ENCODE peak calls at places on chromosome 21, in nine cellular contexts. F is astrocyte; H is IMR-90; K is MCF 10A; M is CD8-positive, alpha-beta T cell; Q is WERI-Rb-1; O is BE2C; R is left lung; B is A549. A is an unnamed sample.

GRCh38 chr21:24428539-24429186 is 1178.6 kb downstream of the MRPL39 start:
- DNase-seq in R (no peak), Q (no peak), M (no peak), O (no peak), F (no peak), K (peak), B (no peak), H (no peak), A (no peak)

GRCh38 chr21:28865488-28866186 is 127.0 kb downstream of the LTN1 start:
- DNase-seq in M (no peak), R (no peak), Q (no peak), H (no peak), F (no peak), B (no peak), O (no peak), K (peak), A (no peak)

GRCh38 chr21:26013964-26014363 is 156.6 kb downstream of the APP start:
- DNase-seq in M (no peak), B (no peak), O (no peak), F (no peak), R (no peak), Q (no peak), K (no peak), H (no peak), A (no peak)

GRCh38 chr21:39016740-39017315 is 166.4 kb downstream of the PSMG1 start:
- DNase-seq in B (no peak), R (peak), F (no peak), Q (no peak), O (no peak), M (no peak), H (peak), K (no peak), A (peak)

GRCh38 chr21:20970691-20971090 is 27.5 kb upstream of the NCAM2 start:
- DNase-seq in Q (no peak), M (no peak), O (no peak), R (no peak), H (no peak), F (no peak), B (no peak), K (no peak), A (no peak)

GRCh38 chr21:42461881-42462877 is 33.8 kb downstream of the RSPH1 start:
- DNase-seq in Q (peak), O (peak), K (no peak), B (no peak), F (no peak), M (no peak), H (no peak), R (no peak), A (no peak)

GRCh38 chr21:42171091-42172053 is 47.6 kb upstream of the ABCG1 start:
- DNase-seq in F (no peak), K (peak), O (peak), Q (no peak), R (peak), B (no peak), M (no peak), H (no peak), A (no peak)

GRCh38 chr21:35367558-35367957 is 318.5 kb upstream of the RUNX1 start:
- DNase-seq in Q (no peak), M (no peak), K (no peak), H (no peak), R (no peak), O (no peak), F (no peak), B (no peak), A (no peak)

GRCh38 chr21:17526771-17527170 is 13.9 kb downstream of the CXADR start:
- DNase-seq in B (no peak), M (no peak), H (no peak), R (no peak), K (no peak), O (no peak), Q (no peak), F (no peak), A (no peak)

GRCh38 chr21:17915976-17916375 is 96.8 kb upstream of the C21orf91 start:
- DNase-seq in K (no peak), B (no peak), R (no peak), Q (peak), O (no peak), M (no peak), F (no peak), H (no peak), A (no peak)

GRCh38 chr21:41600556-41600955 is 92.6 kb upstream of the TMPRSS2 start:
- DNase-seq in O (no peak), F (no peak), K (no peak), M (no peak), B (no peak), R (peak), H (no peak), Q (no peak), A (no peak)

GRCh38 chr21:34878501-34878900 is 170.6 kb downstream of the RUNX1 start:
- DNase-seq in R (peak), H (no peak), M (no peak), O (no peak), K (peak), B (no peak), Q (no peak), F (peak), A (no peak)

GRCh38 chr21:32687946-32688345 is 39.9 kb downstream of the SYNJ1 start:
- DNase-seq in H (no peak), M (no peak), F (no peak), R (no peak), Q (no peak), B (no peak), O (no peak), K (peak), A (no peak)

GRCh38 chr21:28781602-28782274 is 210.9 kb downstream of the LTN1 start:
- DNase-seq in K (peak), B (no peak), M (no peak), O (peak), Q (peak), R (no peak), F (no peak), H (peak), A (peak)

GRCh38 chr21:34589511-34590282 is 25.2 kb downstream of the RCAN1 start:
- DNase-seq in B (no peak), M (no peak), R (no peak), K (no peak), O (no peak), Q (peak), F (no peak), H (no peak), A (no peak)

DNA sequence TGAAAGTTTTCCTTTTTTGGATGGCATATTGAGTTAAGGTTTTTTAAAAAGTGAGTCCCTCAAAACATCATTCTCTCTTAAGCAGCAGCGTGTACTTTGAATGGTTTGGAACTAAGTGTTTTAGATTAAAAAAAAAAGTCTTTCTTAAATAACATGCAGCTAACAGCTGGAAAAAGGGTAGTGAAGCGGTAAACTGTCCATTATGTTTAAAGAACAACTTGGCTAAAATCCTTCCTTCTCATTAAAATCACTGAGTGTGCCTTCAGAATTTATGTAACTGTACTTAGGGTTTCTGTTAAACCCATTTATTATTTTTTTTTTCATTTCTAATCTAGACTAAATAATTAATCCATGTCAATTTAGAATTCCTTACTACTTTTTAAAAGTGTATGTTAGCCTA is 254.2 kb upstream of the ADAMTS5 start:
- DNase-seq in B (no peak), M (no peak), R (no peak), Q (no peak), O (no peak), F (no peak), H (no peak), K (no peak), A (no peak)
- TF ChIP-seq CTCF in B (no peak), M (no peak), R (no peak), Q (no peak), O (no peak), F (no peak), H (no peak), K (no peak), A (no peak)

DNA sequence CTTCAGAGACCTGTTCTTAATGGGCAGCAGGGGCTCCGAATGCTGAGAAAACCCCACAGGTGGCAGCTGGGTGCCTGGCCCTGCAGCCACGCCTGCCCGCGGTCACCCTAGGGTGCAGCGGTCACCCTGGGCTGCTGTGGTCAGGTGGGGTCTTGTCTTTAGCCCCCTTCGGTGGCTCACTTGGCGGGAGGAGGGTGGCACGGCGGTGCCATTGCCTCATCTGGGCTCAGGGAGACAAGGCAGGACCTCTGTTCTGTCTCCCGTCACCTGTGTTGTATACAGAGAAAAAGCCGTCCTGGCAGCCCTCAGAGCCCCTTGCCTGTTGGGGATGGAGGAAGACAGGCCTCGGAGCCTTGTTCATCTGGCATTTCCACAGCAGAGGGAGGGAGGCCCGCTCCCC is 69.5 kb upstream of the TRAPPC10 start:
- DNase-seq in R (no peak), B (no peak), K (no peak), O (no peak), M (no peak), F (no peak), Q (no peak), H (no peak), A (no peak)
- TF ChIP-seq CTCF in R (no peak), B (no peak), K (no peak), O (no peak), M (no peak), F (no peak), Q (no peak), H (no peak), A (no peak)

GRCh38 chr21:46393451-46393940 is 65.2 kb upstream of the DIP2A start:
- DNase-seq in Q (no peak), F (no peak), R (no peak), B (no peak), H (no peak), O (peak), K (no peak), M (no peak), A (no peak)
- TF ChIP-seq CTCF in Q (no peak), F (no peak), R (no peak), B (no peak), H (no peak), O (no peak), K (no peak), M (no peak), A (no peak)

GRCh38 chr21:46097826-46098286 is at the start of gene COL6A2:
- DNase-seq in H (peak), Q (peak), K (peak), B (peak), F (no peak), R (peak), O (peak), M (peak), A (peak)
- TF ChIP-seq CTCF in H (peak), Q (peak), K (no peak), B (no peak), F (no peak), R (no peak), O (no peak), M (no peak), A (no peak)

DNA sequence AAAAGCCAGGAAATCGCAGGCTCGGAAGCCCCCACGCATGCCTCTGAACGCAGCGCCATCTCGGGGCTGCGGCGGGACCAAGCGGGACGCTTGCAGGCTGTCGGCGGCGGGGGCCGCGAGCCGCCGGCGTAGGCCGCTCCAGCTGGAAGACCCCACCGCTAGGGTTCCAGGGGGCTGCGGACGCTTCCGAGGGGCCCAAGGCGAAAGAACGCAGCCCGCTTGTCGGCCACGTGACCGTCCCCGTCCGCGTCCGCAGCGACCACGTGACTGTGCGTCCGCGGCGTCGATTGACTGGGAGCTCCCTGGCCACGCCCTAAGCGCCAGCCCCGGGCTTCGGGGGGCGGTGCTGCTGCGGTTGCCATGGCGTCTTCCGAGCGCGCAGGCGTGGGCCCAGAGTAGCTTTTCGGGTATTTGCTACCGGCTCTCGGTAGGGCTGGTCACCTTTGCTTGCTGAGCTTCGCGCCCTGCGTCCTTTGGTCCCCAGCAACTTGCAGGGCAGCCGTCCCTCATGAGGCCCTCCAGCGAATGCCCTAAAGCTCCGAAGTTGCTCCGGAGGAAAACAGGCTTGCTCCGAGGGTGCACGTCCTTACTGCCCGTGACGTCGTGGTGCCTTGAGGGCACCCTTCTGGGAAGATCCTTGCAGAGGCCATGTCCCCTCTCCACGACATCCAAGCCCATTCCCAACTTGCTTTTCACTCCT is 197.2 kb downstream of the DYRK1A start:
- DNase-seq in R (peak), Q (peak), H (peak), B (peak), M (peak), K (peak), F (peak), O (peak), A (peak)
- TF ChIP-seq CTCF in R (no peak), Q (peak), H (peak), B (peak), M (peak), K (peak), F (no peak), O (peak), A (peak)

DNA sequence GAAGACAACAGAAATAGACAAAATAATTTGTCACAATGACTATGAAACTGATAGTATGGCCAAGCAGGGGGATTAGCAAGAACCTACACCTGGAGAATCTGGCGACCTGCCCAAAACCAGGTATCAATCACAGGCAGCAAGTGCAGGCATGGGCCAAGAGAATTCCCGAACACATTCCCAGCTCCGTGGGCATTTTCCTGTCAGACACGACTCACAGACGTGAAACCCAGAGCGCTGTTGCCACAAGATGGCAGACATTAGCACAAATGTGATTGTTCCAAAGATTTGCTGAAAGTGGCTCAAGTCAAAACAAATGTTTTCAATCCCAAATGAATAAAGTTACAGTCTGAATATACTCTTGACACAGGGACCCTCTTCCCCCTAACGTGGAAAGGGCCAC is 36.8 kb downstream of the HLCS start:
- DNase-seq in M (no peak), F (no peak), R (no peak), Q (peak), K (peak), O (no peak), B (no peak), H (peak), A (peak)
- TF ChIP-seq CTCF in M (no peak), F (peak), R (no peak), Q (peak), K (no peak), O (peak), B (peak), H (peak), A (peak)

GRCh38 chr21:46376856-46377453 is 53.0 kb downstream of the PCNT start:
- DNase-seq in M (no peak), R (no peak), F (no peak), Q (no peak), H (no peak), O (no peak), B (no peak), K (no peak), A (no peak)
- TF ChIP-seq CTCF in M (no peak), R (no peak), F (no peak), Q (no peak), H (no peak), O (no peak), B (no peak), K (no peak), A (no peak)

GRCh38 chr21:45957551-45957950 is 24.0 kb upstream of the COL6A1 start:
- DNase-seq in R (no peak), K (no peak), M (no peak), O (no peak), Q (no peak), B (no peak), H (no peak), F (no peak), A (no peak)

GRCh38 chr21:45951676-45952075 is 29.9 kb upstream of the COL6A1 start:
- DNase-seq in H (no peak), O (peak), Q (no peak), K (no peak), F (no peak), R (no peak), M (no peak), B (no peak), A (no peak)

GRCh38 chr21:45954921-45955320 is 26.6 kb upstream of the COL6A1 start:
- DNase-seq in K (no peak), R (no peak), Q (no peak), M (no peak), F (no peak), O (no peak), B (no peak), H (no peak), A (no peak)

GRCh38 chr21:45952974-45953373 is 28.6 kb upstream of the COL6A1 start:
- DNase-seq in K (no peak), F (no peak), H (no peak), R (no peak), B (no peak), Q (no peak), M (no peak), O (no peak), A (no peak)

GRCh38 chr21:45954271-45954670 is 27.3 kb upstream of the COL6A1 start:
- DNase-seq in O (peak), H (no peak), M (no peak), F (no peak), B (no peak), Q (peak), K (no peak), R (no peak), A (peak)
- TF ChIP-seq CTCF in O (peak), H (peak), M (no peak), F (no peak), B (no peak), Q (peak), K (no peak), R (no peak), A (peak)